ENCODE peak calls at places on chromosome 16, in six cellular contexts. B is HEK293T, Y is putamen, T is myocyte, E is AG20443, M is gastrocnemius medialis. K is an unnamed sample.

GRCh38 chr16:9647981-9648701 is 534.1 kb downstream of the GRIN2A start:
- DNase-seq in B (peak), Y (peak), T (no peak), E (peak), M (no peak), K (peak)

GRCh38 chr16:22633794-22634193 is 123.1 kb downstream of the NPIPB5 start:
- DNase-seq in B (no peak), Y (no peak), T (no peak), E (no peak), M (no peak), K (no peak)

GRCh38 chr16:1330260-1330914 is 3.1 kb upstream of the BAIAP3 start:
- DNase-seq in B (no peak), Y (no peak), T (no peak), E (no peak), M (no peak), K (no peak)

GRCh38 chr16:84532299-84532724 is 27.9 kb upstream of the MEAK7 start:
- DNase-seq in B (no peak), Y (no peak), T (peak), E (peak), M (peak), K (no peak)

GRCh38 chr16:68490829-68491575 is 42.7 kb upstream of the SMPD3 start:
- DNase-seq in B (no peak), Y (no peak), T (no peak), E (peak), M (peak), K (no peak)

GRCh38 chr16:81516478-81517149 is 72.0 kb downstream of the CMIP start:
- DNase-seq in B (no peak), Y (no peak), T (no peak), E (no peak), M (no peak), K (peak)

GRCh38 chr16:13429411-13429810 is 490.5 kb upstream of the ERCC4 start:
- DNase-seq in B (no peak), Y (no peak), T (no peak), E (no peak), M (no peak), K (no peak)

GRCh38 chr16:75535211-75535843 is 581 bp downstream of the CHST5 start:
- DNase-seq in B (no peak), Y (no peak), T (no peak), E (no peak), M (no peak), K (no peak)

GRCh38 chr16:86403056-86403455 is 107.3 kb upstream of the FOXF1 start:
- DNase-seq in B (no peak), Y (no peak), T (no peak), E (no peak), M (no peak), K (no peak)

GRCh38 chr16:27355610-27356009 is 41.8 kb downstream of the IL4R start:
- DNase-seq in B (peak), Y (no peak), T (no peak), E (peak), M (no peak), K (no peak)

GRCh38 chr16:3131755-3132377 is 3.0 kb upstream of the ZNF213 start:
- DNase-seq in B (peak), Y (no peak), T (peak), E (peak), M (no peak), K (peak)

GRCh38 chr16:57106767-57107166 is 14.4 kb downstream of the CPNE2 start:
- DNase-seq in B (no peak), Y (no peak), T (no peak), E (no peak), M (no peak), K (peak)

GRCh38 chr16:28300327-28300726 is 8.0 kb downstream of the SBK1 start:
- DNase-seq in B (no peak), Y (no peak), T (no peak), E (no peak), M (no peak), K (no peak)

GRCh38 chr16:25063865-25064264 is 47.7 kb upstream of the LCMT1 start:
- DNase-seq in B (no peak), Y (no peak), T (peak), E (peak), M (no peak), K (no peak)

GRCh38 chr16:49862694-49863093 is 6.8 kb upstream of the ZNF423 start:
- DNase-seq in B (no peak), Y (no peak), T (no peak), E (no peak), M (no peak), K (no peak)

GRCh38 chr16:4372578-4373355 is 1.1 kb downstream of the VASN start:
- DNase-seq in B (no peak), Y (no peak), T (peak), E (peak), M (no peak), K (peak)

GRCh38 chr16:81521141-81521626 is 76.6 kb downstream of the CMIP start:
- DNase-seq in B (no peak), Y (no peak), T (no peak), E (no peak), M (no peak), K (peak)

GRCh38 chr16:66277311-66278070 is 89.0 kb upstream of the CDH5 start:
- DNase-seq in B (no peak), Y (no peak), T (no peak), E (no peak), M (no peak), K (no peak)

GRCh38 chr16:56910654-56911539 is 21.0 kb upstream of the HERPUD1 start:
- DNase-seq in B (no peak), Y (peak), T (peak), E (peak), M (no peak), K (no peak)

GRCh38 chr16:15440852-15441251 is 6.5 kb downstream of the BMERB1 start:
- DNase-seq in B (no peak), Y (no peak), T (no peak), E (peak), M (no peak), K (no peak)

GRCh38 chr16:732936-733335 is 6.0 kb downstream of the HAGHL start:
- DNase-seq in B (no peak), Y (peak), T (no peak), E (no peak), M (no peak), K (no peak)

GRCh38 chr16:48384305-48384981 is 770 bp downstream of the SIAH1 start:
- DNase-seq in B (peak), Y (peak), T (peak), E (peak), M (peak), K (peak)

GRCh38 chr16:22141746-22142145 is 20.6 kb upstream of the SDR42E2 start:
- DNase-seq in B (peak), Y (no peak), T (peak), E (peak), M (no peak), K (peak)

GRCh38 chr16:48608871-48609452 is 1.0 kb downstream of the N4BP1 start:
- DNase-seq in B (peak), Y (no peak), T (no peak), E (peak), M (no peak), K (peak)

GRCh38 chr16:66696669-66697630 is at the start of gene CMTM4:
- DNase-seq in B (peak), Y (peak), T (peak), E (peak), M (peak), K (peak)

GRCh38 chr16:80968386-80969113 is 38.1 kb downstream of the CMC2 start:
- DNase-seq in B (no peak), Y (no peak), T (no peak), E (no peak), M (no peak), K (no peak)

GRCh38 chr16:22123146-22123545 is 30.8 kb downstream of the VWA3A start:
- DNase-seq in B (peak), Y (no peak), T (no peak), E (no peak), M (no peak), K (no peak)

GRCh38 chr16:79209308-79209707 is 391.2 kb downstream of the MAF start:
- DNase-seq in B (no peak), Y (peak), T (no peak), E (no peak), M (no peak), K (no peak)

GRCh38 chr16:89312194-89312593 is 94.7 kb downstream of the ZNF778 start:
- DNase-seq in B (no peak), Y (peak), T (no peak), E (no peak), M (no peak), K (no peak)

GRCh38 chr16:68514511-68514910 is 24.6 kb upstream of the ZFP90 start:
- DNase-seq in B (no peak), Y (no peak), T (no peak), E (no peak), M (no peak), K (no peak)

GRCh38 chr16:1821861-1822611 is 4.6 kb downstream of the HAGH start:
- DNase-seq in B (no peak), Y (no peak), T (no peak), E (no peak), M (no peak), K (no peak)

GRCh38 chr16:82672676-82673075 is 45.9 kb downstream of the CDH13 start:
- DNase-seq in B (no peak), Y (no peak), T (no peak), E (no peak), M (no peak), K (no peak)

GRCh38 chr16:53904533-53904932 is 200.6 kb downstream of the FTO start:
- DNase-seq in B (no peak), Y (peak), T (no peak), E (no peak), M (no peak), K (no peak)

GRCh38 chr16:46658925-46659324 is 30.1 kb downstream of the VPS35 start:
- DNase-seq in B (no peak), Y (peak), T (peak), E (no peak), M (peak), K (no peak)

GRCh38 chr16:88731699-88732098 is 25.4 kb downstream of the CTU2 start:
- DNase-seq in B (peak), Y (no peak), T (no peak), E (peak), M (no peak), K (peak)